ENCODE peak calls at places on chromosomes 1 and 21, in four cellular contexts. J is activated CD4-positive, CD25-positive, alpha-beta regulatory T cell treated with anti-CD3 and anti-CD28 coated beads, Interleukin-2, amount 50 U/mL, for 72 hours; W is amygdala; L is mesenchymal stem cell. K is an unnamed sample.

GRCh38 chr1:25731626-25732370 is 68.2 kb upstream of the SELENON start:
- DNase-seq in J (no peak), W (no peak), L (no peak), K (no peak)

GRCh38 chr21:41668051-41668541 is 98.8 kb downstream of the RIPK4 start:
- DNase-seq in J (no peak), W (no peak), L (no peak), K (peak)

GRCh38 chr21:22535630-22536029 is 1537.4 kb downstream of the NCAM2 start:
- DNase-seq in J (no peak), W (no peak), L (no peak), K (no peak)

GRCh38 chr1:226308166-226308722 is 720 bp downstream of the LIN9 start:
- DNase-seq in J (no peak), W (no peak), L (no peak), K (no peak)

GRCh38 chr1:77313491-77313890 is 31.7 kb downstream of the AK5 start:
- DNase-seq in J (no peak), W (no peak), L (peak), K (no peak)

GRCh38 chr1:182332256-182332655 is 59.3 kb downstream of the GLUL start:
- DNase-seq in J (no peak), W (no peak), L (no peak), K (no peak)

GRCh38 chr1:18149113-18149641 is 41.6 kb downstream of the IGSF21 start:
- DNase-seq in J (no peak), W (no peak), L (no peak), K (no peak)

GRCh38 chr1:175922254-175922881 is 179.0 kb upstream of the TNR start:
- DNase-seq in J (no peak), W (no peak), L (peak), K (no peak)

GRCh38 chr1:30509670-30510069 is 213.7 kb downstream of the MATN1 start:
- DNase-seq in J (no peak), W (no peak), L (no peak), K (no peak)

GRCh38 chr1:155083865-155084721 is 5.5 kb downstream of the EFNA3 start:
- DNase-seq in J (no peak), W (peak), L (peak), K (peak)

GRCh38 chr1:213980906-213981305 is 6.9 kb upstream of the PROX1 start:
- DNase-seq in J (no peak), W (no peak), L (no peak), K (no peak)

GRCh38 chr1:94017155-94017829 is 103.7 kb downstream of the ABCA4 start:
- DNase-seq in J (no peak), W (no peak), L (no peak), K (no peak)

GRCh38 chr1:165603810-165604209 is 27.2 kb upstream of the MGST3 start:
- DNase-seq in J (no peak), W (no peak), L (no peak), K (no peak)

GRCh38 chr1:70168283-70168682 is 37.1 kb downstream of the LRRC40 start:
- DNase-seq in J (no peak), W (no peak), L (no peak), K (no peak)

GRCh38 chr1:223500560-223501425 is 107.6 kb downstream of the CCDC185 start:
- DNase-seq in J (no peak), W (no peak), L (no peak), K (no peak)

GRCh38 chr1:67530071-67530470 is 99.9 kb upstream of the SERBP1 start:
- DNase-seq in J (no peak), W (no peak), L (no peak), K (no peak)

GRCh38 chr1:113396585-113396984 is 6.3 kb downstream of the MAGI3 start:
- DNase-seq in J (no peak), W (no peak), L (peak), K (no peak)

GRCh38 chr1:85274969-85275453 is 1.4 kb downstream of the BCL10 start:
- DNase-seq in J (no peak), W (no peak), L (peak), K (no peak)

GRCh38 chr1:111988743-111989453 is 570 bp downstream of the KCND3 start:
- DNase-seq in J (no peak), W (no peak), L (no peak), K (no peak)

GRCh38 chr1:179310271-179310670 is 16.7 kb downstream of the SOAT1 start:
- DNase-seq in J (no peak), W (no peak), L (peak), K (no peak)

GRCh38 chr21:35208810-35209517 is 159.9 kb upstream of the RUNX1 start:
- DNase-seq in J (no peak), W (no peak), L (peak), K (no peak)

GRCh38 chr1:54459140-54459539 is 52.9 kb upstream of the SSBP3 start:
- DNase-seq in J (no peak), W (no peak), L (no peak), K (peak)

GRCh38 chr1:63012339-63012738 is 228.4 kb downstream of the ATG4C start:
- DNase-seq in J (no peak), W (no peak), L (no peak), K (no peak)

GRCh38 chr1:167237000-167237399 is 16.3 kb downstream of the POU2F1 start:
- DNase-seq in J (no peak), W (no peak), L (no peak), K (no peak)

GRCh38 chr1:21238141-21238800 is 52.0 kb downstream of the ECE1 start:
- DNase-seq in J (no peak), W (no peak), L (peak), K (no peak)

GRCh38 chr1:232650433-232650832 is 20.5 kb upstream of the SIPA1L2 start:
- DNase-seq in J (no peak), W (no peak), L (no peak), K (no peak)

GRCh38 chr1:18597159-18598042 is 33.2 kb upstream of the PAX7 start:
- DNase-seq in J (peak), W (peak), L (peak), K (peak)

GRCh38 chr21:23162213-23162946 is 2164.2 kb downstream of the NCAM2 start:
- DNase-seq in J (no peak), W (no peak), L (peak), K (no peak)

GRCh38 chr1:57796609-57797008 is 372.7 kb upstream of the DAB1 start:
- DNase-seq in J (no peak), W (no peak), L (no peak), K (no peak)